ENCODE peak calls at places on chromosomes 7 and 10, in five cellular contexts. V is GM23338; B is brain microvascular endothelial cell; I is activated CD8-positive, alpha-beta memory T cell treated with anti-CD3 and anti-CD28 coated beads, Interleukin-2, amount 50 U/mL, for 48 hours; G is activated gamma-delta T cell treated with anti-CD3 and anti-CD28 coated beads, Interleukin-2, amount 50 U/mL, for 16 hours. A is an unnamed sample.

GRCh38 chr7:53768191-53768590 is 732.8 kb downstream of the POM121L12 start:
- DNase-seq in V (no peak), B (no peak), I (no peak), G (no peak), A (no peak)

GRCh38 chr7:136925556-136925955 is 57.1 kb downstream of the CHRM2 start:
- DNase-seq in V (no peak), B (peak), I (no peak), G (no peak), A (no peak)

GRCh38 chr7:130489140-130489967 is 2.5 kb upstream of the MEST start:
- DNase-seq in V (no peak), B (peak), I (no peak), G (no peak), A (no peak)

GRCh38 chr7:140512317-140513000 is 33.2 kb upstream of the MKRN1 start:
- DNase-seq in V (no peak), B (no peak), I (no peak), G (no peak), A (no peak)

GRCh38 chr10:4633776-4634175 is 192.2 kb upstream of the AKR1E2 start:
- DNase-seq in V (no peak), B (no peak), I (no peak), G (no peak), A (no peak)

GRCh38 chr7:44664756-44665461 is 58.5 kb downstream of the OGDH start:
- DNase-seq in V (no peak), B (no peak), I (no peak), G (no peak), A (no peak)

GRCh38 chr10:49090696-49091338 is 24.5 kb downstream of the VSTM4 start:
- DNase-seq in V (no peak), B (no peak), I (no peak), G (no peak), A (no peak)

GRCh38 chr10:126090911-126091728 is 194.8 kb downstream of the FANK1 start:
- DNase-seq in V (no peak), B (peak), I (no peak), G (no peak), A (no peak)

GRCh38 chr10:113047963-113048781 is 98.1 kb downstream of the TCF7L2 start:
- DNase-seq in V (peak), B (no peak), I (no peak), G (no peak), A (no peak)

GRCh38 chr7:44102846-44103565 is 1.1 kb upstream of the AEBP1 start:
- DNase-seq in V (no peak), B (no peak), I (no peak), G (no peak), A (no peak)

GRCh38 chr7:142855756-142856564 is 1.1 kb downstream of the EPHB6 start:
- DNase-seq in V (no peak), B (no peak), I (no peak), G (no peak), A (no peak)

A was measured in activated T-helper 9 cell treated with anti-CD3 and anti-CD28 coated beads, Interleukin-2, amount 50 U/mL, for 16 hours.